ENCODE peak calls at places on chromosomes 2 and 18, in four cellular contexts. L, G, C and O are unnamed samples.

GRCh38 chr2:187500585-187501359 is 52.7 kb upstream of the CALCRL start:
- DNase-seq in L (no peak), G (no peak), C (peak), O (no peak)

GRCh38 chr18:7749510-7749981 is 182.4 kb downstream of the PTPRM start:
- DNase-seq in L (no peak), G (no peak), C (no peak), O (no peak)

GRCh38 chr2:157331696-157332095 is 6.1 kb upstream of the ERMN start:
- DNase-seq in L (no peak), G (no peak), C (no peak), O (no peak)

GRCh38 chr2:20668871-20669475 is 2.0 kb downstream of the GDF7 start:
- DNase-seq in L (no peak), G (no peak), C (no peak), O (no peak)

GRCh38 chr2:152581360-152581759 is 135.9 kb downstream of the PRPF40A start:
- DNase-seq in L (no peak), G (no peak), C (no peak), O (no peak)

GRCh38 chr2:98804736-98805135 is 73.8 kb upstream of the MGAT4A start:
- DNase-seq in L (no peak), G (no peak), C (no peak), O (no peak)

GRCh38 chr18:46167971-46168370 is 63.8 kb downstream of the HAUS1 start:
- DNase-seq in L (no peak), G (no peak), C (no peak), O (no peak)

GRCh38 chr2:234954551-234954992 is 2.8 kb downstream of the SH3BP4 start:
- DNase-seq in L (no peak), G (no peak), C (peak), O (no peak)

GRCh38 chr18:45482286-45482685 is 133.0 kb upstream of the SLC14A2 start:
- DNase-seq in L (no peak), G (no peak), C (peak), O (no peak)

GRCh38 chr2:16548036-16548435 is 117.6 kb downstream of the CYRIA start:
- DNase-seq in L (no peak), G (no peak), C (no peak), O (no peak)

GRCh38 chr2:118085173-118086023 is 2.9 kb upstream of the INSIG2 start:
- DNase-seq in L (no peak), G (no peak), C (peak), O (no peak)

GRCh38 chr2:236590846-236591245 is 21.2 kb downstream of the ACKR3 start:
- DNase-seq in L (no peak), G (no peak), C (no peak), O (no peak)

GRCh38 chr2:186485576-186485870 is 537 bp upstream of the ZC3H15 start:
- DNase-seq in L (no peak), G (no peak), C (no peak), O (no peak)

GRCh38 chr18:32358075-32358474 is 112.6 kb downstream of the GAREM1 start:
- DNase-seq in L (no peak), G (no peak), C (no peak), O (no peak)

GRCh38 chr2:37711308-37711731 is 39.9 kb upstream of the CDC42EP3 start:
- DNase-seq in L (peak), G (peak), C (peak), O (peak)

GRCh38 chr2:28681216-28681981 is 70.2 kb upstream of the PPP1CB start:
- DNase-seq in L (peak), G (no peak), C (peak), O (no peak)

GRCh38 chr2:176931588-176932563 is 280.7 kb upstream of the HNRNPA3 start:
- DNase-seq in L (peak), G (no peak), C (peak), O (peak)

GRCh38 chr18:46555724-46556123 is 101.3 kb downstream of the LOXHD1 start:
- DNase-seq in L (no peak), G (no peak), C (peak), O (no peak)

GRCh38 chr2:237673130-237673921 is 45.9 kb downstream of the LRRFIP1 start:
- DNase-seq in L (peak), G (no peak), C (peak), O (no peak)

GRCh38 chr2:105935048-105935447 is 190.3 kb downstream of the NCK2 start:
- DNase-seq in L (no peak), G (no peak), C (no peak), O (no peak)

GRCh38 chr2:3492951-3493609 is 26.3 kb downstream of the ADI1 start:
- DNase-seq in L (no peak), G (no peak), C (peak), O (no peak)

GRCh38 chr2:10913501-10914271 is 2.0 kb downstream of the KCNF1 start:
- DNase-seq in L (no peak), G (no peak), C (no peak), O (no peak)

GRCh38 chr18:74252032-74252380 is 39.8 kb downstream of the CYB5A start:
- DNase-seq in L (peak), G (no peak), C (peak), O (no peak)

GRCh38 chr18:43007365-43007764 is 108.1 kb downstream of the RIT2 start:
- DNase-seq in L (no peak), G (no peak), C (no peak), O (no peak)

GRCh38 chr2:191836853-191837769 is 9.8 kb downstream of the CAVIN2 start:
- DNase-seq in L (no peak), G (no peak), C (no peak), O (no peak)

GRCh38 chr2:171712051-171712450 is 24.8 kb downstream of the DYNC1I2 start:
- DNase-seq in L (no peak), G (peak), C (peak), O (peak)